ENCODE peak calls at places on chromosomes 2 and 18, in eight cellular contexts. One of them, this sample, is unnamed.

GRCh38 chr2:29855924-29856639 is 65.3 kb downstream of the ALK start:
- DNase-seq in WTC11: no peak
- DNase-seq in astrocyte of the cerebellum: no peak
- DNase-seq in lower lobe of right lung: no peak
- DNase-seq in activated CD8-positive, alpha-beta T cell treated with anti-CD3 and anti-CD28 coated beads for 36 hours: no peak
- DNase-seq in lower leg skin: no peak
- DNase-seq in GM12865: no peak
- DNase-seq in neural crest cell: no peak
- DNase-seq in this sample: no peak

GRCh38 chr2:84781942-84782716 is 98.8 kb downstream of the TRABD2A start:
- DNase-seq in lower leg skin: no peak
- DNase-seq in WTC11: no peak
- DNase-seq in activated CD8-positive, alpha-beta T cell treated with anti-CD3 and anti-CD28 coated beads for 36 hours: peak
- DNase-seq in neural crest cell: no peak
- DNase-seq in lower lobe of right lung: peak
- DNase-seq in GM12865: peak
- DNase-seq in astrocyte of the cerebellum: no peak
- DNase-seq in this sample: no peak

GRCh38 chr2:106566050-106566449 is 78.9 kb downstream of the CD8B2 start:
- DNase-seq in astrocyte of the cerebellum: no peak
- DNase-seq in WTC11: no peak
- DNase-seq in lower lobe of right lung: no peak
- DNase-seq in neural crest cell: no peak
- DNase-seq in GM12865: no peak
- DNase-seq in lower leg skin: no peak
- DNase-seq in activated CD8-positive, alpha-beta T cell treated with anti-CD3 and anti-CD28 coated beads for 36 hours: peak
- DNase-seq in this sample: no peak

GRCh38 chr2:168456526-168457176 is 579 bp downstream of the CERS6 start:
- DNase-seq in lower leg skin: no peak
- DNase-seq in WTC11: peak
- DNase-seq in neural crest cell: peak
- DNase-seq in astrocyte of the cerebellum: no peak
- DNase-seq in GM12865: peak
- DNase-seq in lower lobe of right lung: peak
- DNase-seq in activated CD8-positive, alpha-beta T cell treated with anti-CD3 and anti-CD28 coated beads for 36 hours: peak
- DNase-seq in this sample: peak

GRCh38 chr2:16069663-16069932 is 129.2 kb downstream of the MYCN start:
- DNase-seq in astrocyte of the cerebellum: no peak
- DNase-seq in activated CD8-positive, alpha-beta T cell treated with anti-CD3 and anti-CD28 coated beads for 36 hours: no peak
- DNase-seq in lower leg skin: no peak
- DNase-seq in GM12865: no peak
- DNase-seq in neural crest cell: no peak
- DNase-seq in WTC11: no peak
- DNase-seq in lower lobe of right lung: no peak
- DNase-seq in this sample: no peak

GRCh38 chr2:18648161-18648560 is 58.8 kb upstream of the NT5C1B start:
- DNase-seq in lower lobe of right lung: no peak
- DNase-seq in neural crest cell: no peak
- DNase-seq in astrocyte of the cerebellum: no peak
- DNase-seq in activated CD8-positive, alpha-beta T cell treated with anti-CD3 and anti-CD28 coated beads for 36 hours: no peak
- DNase-seq in WTC11: no peak
- DNase-seq in GM12865: no peak
- DNase-seq in lower leg skin: no peak
- DNase-seq in this sample: no peak

GRCh38 chr2:163465440-163465839 is 270.4 kb downstream of the FIGN start:
- DNase-seq in neural crest cell: no peak
- DNase-seq in lower leg skin: no peak
- DNase-seq in activated CD8-positive, alpha-beta T cell treated with anti-CD3 and anti-CD28 coated beads for 36 hours: no peak
- DNase-seq in astrocyte of the cerebellum: no peak
- DNase-seq in WTC11: no peak
- DNase-seq in GM12865: no peak
- DNase-seq in lower lobe of right lung: no peak
- DNase-seq in this sample: no peak

GRCh38 chr2:105866439-105867170 is 121.9 kb downstream of the NCK2 start:
- DNase-seq in lower lobe of right lung: no peak
- DNase-seq in GM12865: no peak
- DNase-seq in WTC11: no peak
- DNase-seq in astrocyte of the cerebellum: peak
- DNase-seq in lower leg skin: peak
- DNase-seq in neural crest cell: no peak
- DNase-seq in activated CD8-positive, alpha-beta T cell treated with anti-CD3 and anti-CD28 coated beads for 36 hours: no peak
- DNase-seq in this sample: no peak

GRCh38 chr2:72146357-72147302 is 1.0 kb downstream of the CYP26B1 start:
- DNase-seq in astrocyte of the cerebellum: no peak
- DNase-seq in lower leg skin: peak
- DNase-seq in lower lobe of right lung: peak
- DNase-seq in activated CD8-positive, alpha-beta T cell treated with anti-CD3 and anti-CD28 coated beads for 36 hours: no peak
- DNase-seq in WTC11: peak
- DNase-seq in neural crest cell: no peak
- DNase-seq in GM12865: no peak
- DNase-seq in this sample: peak

GRCh38 chr2:159562248-159562647 is 54.1 kb downstream of the BAZ2B start:
- DNase-seq in GM12865: no peak
- DNase-seq in lower leg skin: no peak
- DNase-seq in astrocyte of the cerebellum: no peak
- DNase-seq in WTC11: no peak
- DNase-seq in neural crest cell: no peak
- DNase-seq in lower lobe of right lung: no peak
- DNase-seq in activated CD8-positive, alpha-beta T cell treated with anti-CD3 and anti-CD28 coated beads for 36 hours: no peak
- DNase-seq in this sample: no peak

GRCh38 chr2:160375802-160376469 is 117.7 kb downstream of the RBMS1 start:
- DNase-seq in lower leg skin: no peak
- DNase-seq in neural crest cell: no peak
- DNase-seq in WTC11: no peak
- DNase-seq in astrocyte of the cerebellum: no peak
- DNase-seq in activated CD8-positive, alpha-beta T cell treated with anti-CD3 and anti-CD28 coated beads for 36 hours: no peak
- DNase-seq in GM12865: no peak
- DNase-seq in lower lobe of right lung: no peak
- DNase-seq in this sample: no peak

GRCh38 chr2:159157361-159158045 is 129.0 kb downstream of the WDSUB1 start:
- DNase-seq in neural crest cell: no peak
- DNase-seq in lower lobe of right lung: no peak
- DNase-seq in activated CD8-positive, alpha-beta T cell treated with anti-CD3 and anti-CD28 coated beads for 36 hours: peak
- DNase-seq in lower leg skin: no peak
- DNase-seq in astrocyte of the cerebellum: no peak
- DNase-seq in GM12865: peak
- DNase-seq in WTC11: no peak
- DNase-seq in this sample: no peak

GRCh38 chr2:47558116-47559078 is 155.4 kb downstream of the MSH2 start:
- DNase-seq in lower leg skin: no peak
- DNase-seq in GM12865: no peak
- DNase-seq in neural crest cell: no peak
- DNase-seq in WTC11: no peak
- DNase-seq in activated CD8-positive, alpha-beta T cell treated with anti-CD3 and anti-CD28 coated beads for 36 hours: no peak
- DNase-seq in astrocyte of the cerebellum: no peak
- DNase-seq in lower lobe of right lung: no peak
- DNase-seq in this sample: no peak

GRCh38 chr2:206987810-206988209 is 48.5 kb downstream of the CPO start:
- DNase-seq in lower leg skin: no peak
- DNase-seq in lower lobe of right lung: no peak
- DNase-seq in astrocyte of the cerebellum: no peak
- DNase-seq in activated CD8-positive, alpha-beta T cell treated with anti-CD3 and anti-CD28 coated beads for 36 hours: no peak
- DNase-seq in WTC11: no peak
- DNase-seq in GM12865: no peak
- DNase-seq in neural crest cell: no peak
- DNase-seq in this sample: no peak

GRCh38 chr2:206986943-206987342 is 47.6 kb downstream of the CPO start:
- DNase-seq in lower lobe of right lung: no peak
- DNase-seq in WTC11: no peak
- DNase-seq in lower leg skin: no peak
- DNase-seq in GM12865: no peak
- DNase-seq in astrocyte of the cerebellum: no peak
- DNase-seq in neural crest cell: no peak
- DNase-seq in activated CD8-positive, alpha-beta T cell treated with anti-CD3 and anti-CD28 coated beads for 36 hours: no peak
- DNase-seq in this sample: no peak

GRCh38 chr2:206990335-206990734 is 51.0 kb downstream of the CPO start:
- DNase-seq in lower lobe of right lung: no peak
- DNase-seq in neural crest cell: no peak
- DNase-seq in lower leg skin: no peak
- DNase-seq in activated CD8-positive, alpha-beta T cell treated with anti-CD3 and anti-CD28 coated beads for 36 hours: no peak
- DNase-seq in astrocyte of the cerebellum: no peak
- DNase-seq in WTC11: no peak
- DNase-seq in GM12865: no peak
- DNase-seq in this sample: no peak

GRCh38 chr2:206988884-206989283 is 49.6 kb downstream of the CPO start:
- DNase-seq in astrocyte of the cerebellum: no peak
- DNase-seq in WTC11: no peak
- DNase-seq in neural crest cell: no peak
- DNase-seq in lower leg skin: no peak
- DNase-seq in GM12865: no peak
- DNase-seq in lower lobe of right lung: no peak
- DNase-seq in activated CD8-positive, alpha-beta T cell treated with anti-CD3 and anti-CD28 coated beads for 36 hours: no peak
- DNase-seq in this sample: no peak

DNA sequence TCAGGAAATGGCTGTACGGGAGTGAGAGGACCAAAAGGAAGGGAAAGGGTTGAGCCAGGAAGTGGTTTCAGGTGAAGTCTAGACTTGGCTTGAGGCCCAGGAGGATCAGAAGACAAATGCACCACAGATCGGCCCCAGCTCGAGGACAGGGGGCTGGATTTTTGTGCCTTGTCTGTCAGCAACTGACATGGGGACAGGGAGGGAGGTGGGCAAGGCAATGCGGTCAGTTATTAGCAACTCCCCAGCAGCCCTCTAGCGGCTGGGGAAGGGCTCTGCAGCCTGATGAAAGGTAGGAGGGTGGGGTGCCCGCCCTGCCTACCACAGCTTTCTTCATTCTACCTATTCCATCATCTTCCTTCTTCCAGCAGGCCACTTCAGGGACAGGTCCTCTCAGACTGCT is 50.0 kb downstream of the CPO start:
- DNase-seq in WTC11: peak
- DNase-seq in astrocyte of the cerebellum: no peak
- DNase-seq in neural crest cell: no peak
- DNase-seq in GM12865: peak
- DNase-seq in activated CD8-positive, alpha-beta T cell treated with anti-CD3 and anti-CD28 coated beads for 36 hours: peak
- DNase-seq in lower lobe of right lung: peak
- DNase-seq in lower leg skin: no peak
- DNase-seq in this sample: no peak
- TF ChIP-seq CTCF in WTC11: peak
- TF ChIP-seq CTCF in astrocyte of the cerebellum: peak
- TF ChIP-seq CTCF in neural crest cell: peak
- TF ChIP-seq CTCF in GM12865: peak
- TF ChIP-seq CTCF in activated CD8-positive, alpha-beta T cell treated with anti-CD3 and anti-CD28 coated beads for 36 hours: peak
- TF ChIP-seq CTCF in lower lobe of right lung: peak
- TF ChIP-seq CTCF in lower leg skin: no peak
- TF ChIP-seq CTCF in this sample: peak

GRCh38 chr2:128291844-128292598 is 26.6 kb downstream of the HS6ST1 start:
- DNase-seq in activated CD8-positive, alpha-beta T cell treated with anti-CD3 and anti-CD28 coated beads for 36 hours: no peak
- DNase-seq in lower leg skin: no peak
- DNase-seq in neural crest cell: no peak
- DNase-seq in WTC11: no peak
- DNase-seq in astrocyte of the cerebellum: no peak
- DNase-seq in lower lobe of right lung: no peak
- DNase-seq in GM12865: no peak
- DNase-seq in this sample: no peak

GRCh38 chr2:128293870-128294455 is 24.7 kb downstream of the HS6ST1 start:
- DNase-seq in lower lobe of right lung: no peak
- DNase-seq in astrocyte of the cerebellum: no peak
- DNase-seq in neural crest cell: no peak
- DNase-seq in WTC11: no peak
- DNase-seq in activated CD8-positive, alpha-beta T cell treated with anti-CD3 and anti-CD28 coated beads for 36 hours: no peak
- DNase-seq in lower leg skin: no peak
- DNase-seq in GM12865: no peak
- DNase-seq in this sample: no peak

GRCh38 chr2:128291161-128291843 is 27.4 kb downstream of the HS6ST1 start:
- DNase-seq in lower lobe of right lung: no peak
- DNase-seq in GM12865: no peak
- DNase-seq in astrocyte of the cerebellum: no peak
- DNase-seq in neural crest cell: no peak
- DNase-seq in lower leg skin: no peak
- DNase-seq in WTC11: no peak
- DNase-seq in activated CD8-positive, alpha-beta T cell treated with anti-CD3 and anti-CD28 coated beads for 36 hours: no peak
- DNase-seq in this sample: no peak

GRCh38 chr2:128292599-128293425 is 25.9 kb downstream of the HS6ST1 start:
- DNase-seq in WTC11: no peak
- DNase-seq in lower leg skin: no peak
- DNase-seq in astrocyte of the cerebellum: no peak
- DNase-seq in activated CD8-positive, alpha-beta T cell treated with anti-CD3 and anti-CD28 coated beads for 36 hours: no peak
- DNase-seq in GM12865: no peak
- DNase-seq in lower lobe of right lung: no peak
- DNase-seq in neural crest cell: no peak
- DNase-seq in this sample: no peak

DNA sequence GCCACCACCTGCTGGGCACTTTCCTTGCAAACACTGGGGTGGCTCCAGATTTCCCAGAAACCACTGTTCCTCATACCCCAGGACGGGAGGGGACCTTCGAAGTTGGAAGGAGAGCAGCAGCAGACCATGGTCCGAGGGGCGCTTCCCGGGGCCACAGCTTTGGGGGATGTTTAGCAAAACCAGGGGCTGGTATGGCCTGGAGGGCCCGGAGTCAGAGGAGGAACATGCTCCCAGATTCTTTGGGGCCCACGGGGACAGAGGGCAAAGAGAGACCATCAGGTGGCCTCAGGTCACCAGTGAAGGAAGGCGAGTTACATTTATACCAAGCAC is 25.3 kb downstream of the HS6ST1 start:
- DNase-seq in neural crest cell: no peak
- DNase-seq in activated CD8-positive, alpha-beta T cell treated with anti-CD3 and anti-CD28 coated beads for 36 hours: no peak
- DNase-seq in astrocyte of the cerebellum: no peak
- DNase-seq in lower leg skin: no peak
- DNase-seq in lower lobe of right lung: no peak
- DNase-seq in WTC11: no peak
- DNase-seq in GM12865: no peak
- DNase-seq in this sample: no peak
- TF ChIP-seq CTCF in neural crest cell: no peak
- TF ChIP-seq CTCF in activated CD8-positive, alpha-beta T cell treated with anti-CD3 and anti-CD28 coated beads for 36 hours: no peak
- TF ChIP-seq CTCF in astrocyte of the cerebellum: no peak
- TF ChIP-seq CTCF in lower leg skin: no peak
- TF ChIP-seq CTCF in lower lobe of right lung: no peak
- TF ChIP-seq CTCF in WTC11: no peak
- TF ChIP-seq CTCF in GM12865: no peak
- TF ChIP-seq CTCF in this sample: no peak

GRCh38 chr2:206125914-206126313 is 33.3 kb downstream of the NDUFS1 start:
- DNase-seq in neural crest cell: no peak
- DNase-seq in lower leg skin: no peak
- DNase-seq in astrocyte of the cerebellum: no peak
- DNase-seq in WTC11: no peak
- DNase-seq in GM12865: no peak
- DNase-seq in activated CD8-positive, alpha-beta T cell treated with anti-CD3 and anti-CD28 coated beads for 36 hours: no peak
- DNase-seq in lower lobe of right lung: no peak
- DNase-seq in this sample: no peak

GRCh38 chr2:206127656-206128055 is 31.6 kb downstream of the NDUFS1 start:
- DNase-seq in lower leg skin: no peak
- DNase-seq in neural crest cell: no peak
- DNase-seq in GM12865: no peak
- DNase-seq in lower lobe of right lung: no peak
- DNase-seq in activated CD8-positive, alpha-beta T cell treated with anti-CD3 and anti-CD28 coated beads for 36 hours: peak
- DNase-seq in WTC11: no peak
- DNase-seq in astrocyte of the cerebellum: no peak
- DNase-seq in this sample: no peak
- TF ChIP-seq CTCF in lower leg skin: no peak
- TF ChIP-seq CTCF in neural crest cell: no peak
- TF ChIP-seq CTCF in GM12865: no peak
- TF ChIP-seq CTCF in lower lobe of right lung: no peak
- TF ChIP-seq CTCF in activated CD8-positive, alpha-beta T cell treated with anti-CD3 and anti-CD28 coated beads for 36 hours: no peak
- TF ChIP-seq CTCF in WTC11: no peak
- TF ChIP-seq CTCF in astrocyte of the cerebellum: no peak
- TF ChIP-seq CTCF in this sample: no peak

GRCh38 chr18:61432590-61432989 is 99.4 kb downstream of the CDH20 start:
- DNase-seq in neural crest cell: no peak
- DNase-seq in WTC11: no peak
- DNase-seq in activated CD8-positive, alpha-beta T cell treated with anti-CD3 and anti-CD28 coated beads for 36 hours: no peak
- DNase-seq in astrocyte of the cerebellum: no peak
- DNase-seq in GM12865: no peak
- DNase-seq in lower leg skin: no peak
- DNase-seq in lower lobe of right lung: no peak
- DNase-seq in this sample: no peak

GRCh38 chr18:61435064-61435652 is 101.9 kb downstream of the CDH20 start:
- DNase-seq in GM12865: peak
- DNase-seq in activated CD8-positive, alpha-beta T cell treated with anti-CD3 and anti-CD28 coated beads for 36 hours: peak
- DNase-seq in neural crest cell: no peak
- DNase-seq in WTC11: no peak
- DNase-seq in astrocyte of the cerebellum: no peak
- DNase-seq in lower lobe of right lung: no peak
- DNase-seq in lower leg skin: no peak
- DNase-seq in this sample: no peak
- TF ChIP-seq CTCF in GM12865: peak
- TF ChIP-seq CTCF in activated CD8-positive, alpha-beta T cell treated with anti-CD3 and anti-CD28 coated beads for 36 hours: peak
- TF ChIP-seq CTCF in neural crest cell: peak
- TF ChIP-seq CTCF in WTC11: peak
- TF ChIP-seq CTCF in astrocyte of the cerebellum: peak
- TF ChIP-seq CTCF in lower lobe of right lung: peak
- TF ChIP-seq CTCF in lower leg skin: no peak
- TF ChIP-seq CTCF in this sample: peak

This sample was measured in type B pancreatic cell.